ENCODE peak calls at places on chromosomes 4 and X, in eight cellular contexts. H is esophagus squamous epithelium; K is psoas muscle; L is CD4-positive, alpha-beta T cell; B is Karpas-422; R is gastrocnemius medialis; J is adrenal gland; I is cardiac muscle cell. M is an unnamed sample. For H3K27me3 and H3K9me3, the result is how much of the 10 kb centered on the place peaks cover.

GRCh38 chr4:138078751-138079150 is 163.4 kb downstream of the SLC7A11 start:
- DNase-seq in H (no peak), K (no peak), L (no peak), B (no peak), R (no peak), J (no peak), I (no peak), M (no peak)

GRCh38 chr4:103915224-103915869 is 195.6 kb upstream of the TACR3 start:
- DNase-seq in H (no peak), K (no peak), L (no peak), B (no peak), R (no peak), J (no peak), I (peak), M (no peak)

GRCh38 chr4:2469192-2469984 is 482 bp downstream of the RNF4 start:
- DNase-seq in H (peak), K (peak), L (peak), B (peak), R (peak), J (peak), I (peak), M (peak)

GRCh38 chr4:78299565-78299972 is 242.4 kb downstream of the FRAS1 start:
- DNase-seq in H (no peak), K (no peak), L (no peak), B (no peak), R (no peak), J (no peak), I (no peak), M (no peak)

GRCh38 chrX:154032156-154032555 is 12.5 kb upstream of the IRAK1 start:
- DNase-seq in H (no peak), K (no peak), L (no peak), B (no peak), R (no peak), J (no peak), I (no peak), M (no peak)

GRCh38 chrX:30530591-30530990 is 47.0 kb downstream of the TASL start:
- DNase-seq in H (no peak), K (no peak), L (no peak), B (no peak), R (no peak), J (no peak), I (no peak), M (no peak)

GRCh38 chrX:16892504-16893362 is 22.6 kb upstream of the RBBP7 start:
- DNase-seq in H (peak), K (peak), L (peak), B (peak), R (peak), J (peak), I (peak), M (peak)

GRCh38 chrX:27619975-27620374 is 29.8 kb downstream of the DCAF8L2 start:
- DNase-seq in H (no peak), K (no peak), L (no peak), B (peak), R (no peak), J (no peak), I (peak), M (no peak)

GRCh38 chrX:2710041-2710471 is 19.0 kb downstream of the CD99 start:
- DNase-seq in H (no peak), K (no peak), L (no peak), B (no peak), R (peak), J (no peak), I (no peak), M (peak)

GRCh38 chrX:119501511-119502148 is 33.4 kb downstream of the SLC25A5 start:
- DNase-seq in H (no peak), K (no peak), L (no peak), B (no peak), R (no peak), J (no peak), I (no peak), M (no peak)

GRCh38 chr4:91325495-91325894 is 978.3 kb upstream of the GRID2 start:
- DNase-seq in H (no peak), K (no peak), L (no peak), B (no peak), R (no peak), J (peak), I (no peak), M (no peak)

GRCh38 chr4:152540293-152540674 is 4.4 kb upstream of the FBXW7 start:
- DNase-seq in H (no peak), K (no peak), L (no peak), B (peak), R (no peak), J (no peak), I (no peak), M (no peak)

GRCh38 chr4:176988226-176988625 is 195.5 kb upstream of the VEGFC start:
- DNase-seq in H (no peak), K (no peak), L (no peak), B (no peak), R (no peak), J (no peak), I (no peak), M (no peak)

GRCh38 chr4:113179996-113180395 is 130.5 kb downstream of the ANK2 start:
- DNase-seq in H (no peak), K (no peak), L (no peak), B (no peak), R (no peak), J (no peak), I (no peak), M (no peak)

GRCh38 chr4:40718571-40718970 is 31.2 kb upstream of the NSUN7 start:
- DNase-seq in H (no peak), K (no peak), L (no peak), B (no peak), R (no peak), J (peak), I (no peak), M (no peak)

GRCh38 chrX:119363391-119363790 is 35.7 kb upstream of the SLC25A43 start:
- DNase-seq in H (no peak), K (no peak), L (no peak), B (no peak), R (no peak), J (no peak), I (no peak), M (no peak)

GRCh38 chr4:56733352-56733751 is 52.3 kb upstream of the HOPX start:
- DNase-seq in H (no peak), K (no peak), L (no peak), B (no peak), R (no peak), J (no peak), I (no peak), M (no peak)

GRCh38 chr4:135240796-135241195 is 1039.2 kb upstream of the PABPC4L start:
- DNase-seq in H (no peak), K (no peak), L (no peak), B (no peak), R (no peak), J (no peak), I (no peak), M (no peak)

GRCh38 chrX:46577116-46578005 is 3.8 kb downstream of the CHST7 start:
- DNase-seq in H (no peak), K (no peak), L (no peak), B (no peak), R (no peak), J (no peak), I (no peak), M (no peak)

GRCh38 chrX:103376979-103377324 is 614 bp downstream of the BEX3 start:
- DNase-seq in H (no peak), K (peak), L (no peak), B (no peak), R (no peak), J (peak), I (peak), M (peak)

GRCh38 chr4:165839615-165840333 is 33.3 kb upstream of the TLL1 start:
- DNase-seq in H (no peak), K (no peak), L (no peak), B (no peak), R (no peak), J (no peak), I (no peak), M (no peak)

GRCh38 chr4:101140228-101140627 is 207.1 kb downstream of the PPP3CA start:
- DNase-seq in H (no peak), K (no peak), L (no peak), B (no peak), R (no peak), J (no peak), I (no peak), M (no peak)

GRCh38 chrX:48504261-48504660 is 4.5 kb upstream of the PORCN start:
- DNase-seq in H (no peak), K (no peak), L (no peak), B (no peak), R (no peak), J (no peak), I (no peak), M (no peak)

GRCh38 chrX:48508400-48509244 is at the start of gene PORCN:
- DNase-seq in H (peak), K (peak), L (peak), B (peak), R (peak), J (peak), I (peak), M (peak)

GRCh38 chrX:48509245-48509590 is 426 bp downstream of the PORCN start:
- DNase-seq in H (no peak), K (no peak), L (no peak), B (no peak), R (no peak), J (no peak), I (no peak), M (no peak)

GRCh38 chrX:48507246-48507645 is 1.5 kb upstream of the PORCN start:
- DNase-seq in H (no peak), K (no peak), L (no peak), B (no peak), R (no peak), J (no peak), I (no peak), M (no peak)

DNA sequence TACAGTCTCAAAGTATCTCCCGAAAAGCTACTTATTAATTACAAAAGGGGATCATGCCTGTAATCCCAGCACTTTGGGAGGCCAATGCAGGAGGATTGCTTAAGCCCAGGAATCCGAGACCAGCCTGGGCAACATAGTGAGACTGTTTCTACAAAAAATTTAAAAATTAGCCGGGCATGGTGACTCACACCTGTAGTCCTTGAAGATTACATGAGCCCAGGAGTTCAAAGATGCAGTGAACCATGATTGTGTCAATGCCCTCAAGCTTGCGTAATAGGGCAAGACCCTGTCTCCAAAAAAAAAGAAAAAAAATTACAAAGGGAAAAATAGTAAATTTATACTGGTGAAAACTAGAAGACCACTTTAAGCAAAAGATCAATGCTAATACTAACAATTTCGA is 3.3 kb upstream of the PORCN start:
- DNase-seq in H (no peak), K (no peak), L (no peak), B (no peak), R (no peak), J (no peak), I (no peak), M (no peak)
- H3K27me3 ChIP-seq in H (under half), K (under half), L (under half), B (under half), R (under half), J (under half), I (under half), M (under half)

GRCh38 chr4:170278481-170278880 is 188.7 kb upstream of the AADAT start:
- DNase-seq in H (no peak), K (no peak), L (no peak), B (no peak), R (no peak), J (no peak), I (no peak), M (no peak)

GRCh38 chr4:170281027-170281426 is 191.3 kb upstream of the AADAT start:
- DNase-seq in H (no peak), K (no peak), L (no peak), B (no peak), R (no peak), J (no peak), I (no peak), M (no peak)
- H3K9me3 ChIP-seq in H (under half), K (under half), L (under half), B (under half), R (under half), J (under half), I (under half), M (under half)

GRCh38 chr4:8004066-8004465 is 64.4 kb upstream of the AFAP1 start:
- DNase-seq in H (no peak), K (no peak), L (no peak), B (no peak), R (no peak), J (no peak), I (no peak), M (no peak)
- H3K27me3 ChIP-seq in H (under half), K (under half), L (under half), B (under half), R (under half), J (under half), I (under half), M (under half)

GRCh38 chr4:600166-600565 is 24.1 kb upstream of the TMEM271 start:
- DNase-seq in H (no peak), K (no peak), L (no peak), B (no peak), R (no peak), J (no peak), I (no peak), M (no peak)
- H3K9me3 ChIP-seq in H (under half), K (under half), L (under half), B (under half), R (under half), J (under half), I (under half), M (under half)

DNA sequence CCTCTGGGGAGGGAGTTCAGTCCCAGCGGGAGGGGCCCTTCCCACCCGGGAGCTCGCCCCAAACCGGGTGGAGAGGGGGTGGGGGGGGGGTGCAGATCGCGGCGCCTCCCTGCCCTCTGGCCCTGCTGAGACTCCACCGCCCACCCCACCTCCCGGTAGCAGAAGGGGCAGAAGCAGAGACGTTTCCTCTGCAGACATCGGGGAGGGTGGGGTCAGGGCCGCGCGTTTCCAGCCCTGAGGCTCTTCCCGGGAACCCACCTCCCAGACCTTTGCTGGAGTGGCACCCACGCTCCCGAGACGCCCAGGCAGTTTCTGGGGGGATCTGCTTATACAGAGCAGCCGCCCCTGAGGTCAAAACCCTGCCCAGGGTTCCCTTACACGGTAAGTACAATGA is 30.2 kb downstream of the CPLX1 start:
- DNase-seq in H (no peak), K (no peak), L (no peak), B (no peak), R (no peak), J (no peak), I (no peak), M (no peak)
- H3K27me3 ChIP-seq in H (under half), K (half or more), L (under half), B (under half), R (half or more), J (under half), I (half or more), M (under half)